ENCODE peak calls at places on chromosomes 2 and 18, in seven cellular contexts. One of them, this sample, is unnamed.

GRCh38 chr18:8627107-8627472 is 17.9 kb downstream of the RAB12 start:
- DNase-seq in right cardiac atrium: no peak
- DNase-seq in HCEC 1CT: no peak
- DNase-seq in G401: peak; percentile 86
- DNase-seq in activated CD4-positive, alpha-beta T cell treated with anti-CD3 and anti-CD28 coated beads, Interleukin-2, amount 50 U/mL, for 24 hours: no peak
- DNase-seq in HFFc6: no peak
- DNase-seq in A172: no peak
- DNase-seq in this sample: no peak

GRCh38 chr2:67996772-67997527 is 65.9 kb downstream of the C1D start:
- DNase-seq in HCEC 1CT: no peak
- DNase-seq in activated CD4-positive, alpha-beta T cell treated with anti-CD3 and anti-CD28 coated beads, Interleukin-2, amount 50 U/mL, for 24 hours: no peak
- DNase-seq in right cardiac atrium: no peak
- DNase-seq in HFFc6: no peak
- DNase-seq in A172: no peak
- DNase-seq in G401: no peak
- DNase-seq in this sample: no peak

GRCh38 chr18:43525149-43525548 is 247.9 kb upstream of the SYT4 start:
- DNase-seq in A172: no peak
- DNase-seq in G401: peak; percentile 27
- DNase-seq in HFFc6: no peak
- DNase-seq in activated CD4-positive, alpha-beta T cell treated with anti-CD3 and anti-CD28 coated beads, Interleukin-2, amount 50 U/mL, for 24 hours: no peak
- DNase-seq in right cardiac atrium: no peak
- DNase-seq in HCEC 1CT: no peak
- DNase-seq in this sample: no peak

GRCh38 chr18:73918816-73919215 is 228.8 kb downstream of the FBXO15 start:
- DNase-seq in HFFc6: no peak
- DNase-seq in activated CD4-positive, alpha-beta T cell treated with anti-CD3 and anti-CD28 coated beads, Interleukin-2, amount 50 U/mL, for 24 hours: no peak
- DNase-seq in G401: no peak
- DNase-seq in A172: no peak
- DNase-seq in right cardiac atrium: no peak
- DNase-seq in HCEC 1CT: no peak
- DNase-seq in this sample: no peak

GRCh38 chr2:158600155-158600802 is 143.5 kb downstream of the PKP4 start:
- DNase-seq in HCEC 1CT: peak; percentile 95
- DNase-seq in right cardiac atrium: peak; percentile 82
- DNase-seq in HFFc6: peak; percentile 88
- DNase-seq in G401: peak; percentile 31
- DNase-seq in activated CD4-positive, alpha-beta T cell treated with anti-CD3 and anti-CD28 coated beads, Interleukin-2, amount 50 U/mL, for 24 hours: no peak
- DNase-seq in A172: peak; percentile 84
- DNase-seq in this sample: peak; percentile 53

GRCh38 chr2:106886916-106887758 is 1.2 kb upstream of the ST6GAL2 start:
- DNase-seq in A172: no peak
- DNase-seq in HFFc6: no peak
- DNase-seq in G401: no peak
- DNase-seq in HCEC 1CT: no peak
- DNase-seq in right cardiac atrium: peak; percentile 67
- DNase-seq in activated CD4-positive, alpha-beta T cell treated with anti-CD3 and anti-CD28 coated beads, Interleukin-2, amount 50 U/mL, for 24 hours: no peak
- DNase-seq in this sample: no peak

GRCh38 chr18:12960846-12961397 is 13.1 kb downstream of the SEH1L start:
- DNase-seq in activated CD4-positive, alpha-beta T cell treated with anti-CD3 and anti-CD28 coated beads, Interleukin-2, amount 50 U/mL, for 24 hours: no peak
- DNase-seq in HFFc6: no peak
- DNase-seq in HCEC 1CT: no peak
- DNase-seq in G401: no peak
- DNase-seq in A172: no peak
- DNase-seq in right cardiac atrium: no peak
- DNase-seq in this sample: no peak

GRCh38 chr2:8685697-8686358 is 4.0 kb downstream of the ID2 start:
- DNase-seq in HFFc6: no peak
- DNase-seq in activated CD4-positive, alpha-beta T cell treated with anti-CD3 and anti-CD28 coated beads, Interleukin-2, amount 50 U/mL, for 24 hours: peak; percentile 65
- DNase-seq in HCEC 1CT: peak; percentile 2
- DNase-seq in right cardiac atrium: peak; percentile 92
- DNase-seq in A172: no peak
- DNase-seq in G401: peak; percentile 53
- DNase-seq in this sample: peak; percentile 76

GRCh38 chr2:42238644-42239288 is 69.6 kb downstream of the EML4 start:
- DNase-seq in activated CD4-positive, alpha-beta T cell treated with anti-CD3 and anti-CD28 coated beads, Interleukin-2, amount 50 U/mL, for 24 hours: peak; percentile 20
- DNase-seq in right cardiac atrium: no peak
- DNase-seq in G401: peak; percentile 46
- DNase-seq in HCEC 1CT: peak; percentile 13
- DNase-seq in HFFc6: peak; percentile 5
- DNase-seq in A172: peak; percentile 43
- DNase-seq in this sample: no peak

GRCh38 chr2:230797515-230798495 is 66.9 kb upstream of the ITM2C start:
- DNase-seq in A172: no peak
- DNase-seq in HCEC 1CT: peak; percentile 49
- DNase-seq in G401: no peak
- DNase-seq in right cardiac atrium: no peak
- DNase-seq in activated CD4-positive, alpha-beta T cell treated with anti-CD3 and anti-CD28 coated beads, Interleukin-2, amount 50 U/mL, for 24 hours: no peak
- DNase-seq in HFFc6: no peak
- DNase-seq in this sample: no peak

This sample was measured in HTR-8/SVneo.